ENCODE peak calls at places on chromosomes 7 and 10, in nine cellular contexts. S, W, K, D, N, U, E, J and L are unnamed samples.
A peak's percentile ranks its signal among the peaks of the same experiment; 100 is the strongest.

GRCh38 chr7:143216151-143216550 is 5.7 kb upstream of the TAS2R40 start:
- DNase-seq in S (peak; percentile 5), W (no peak), K (no peak), D (no peak), N (no peak), U (no peak), E (no peak), J (no peak), L (no peak)

GRCh38 chr10:118013078-118013568 is 33.6 kb downstream of the RAB11FIP2 start:
- DNase-seq in S (no peak), W (no peak), K (no peak), D (no peak), N (no peak), U (no peak), E (no peak), J (no peak), L (no peak)

GRCh38 chr10:121494296-121494695 is 103.9 kb downstream of the FGFR2 start:
- DNase-seq in S (no peak), W (no peak), K (no peak), D (no peak), N (no peak), U (no peak), E (no peak), J (no peak), L (no peak)

GRCh38 chr10:132422169-132422691 is 25.2 kb downstream of the PWWP2B start:
- DNase-seq in S (no peak), W (no peak), K (no peak), D (no peak), N (no peak), U (no peak), E (no peak), J (no peak), L (peak; percentile 86)

GRCh38 chr10:77784856-77785255 is 141.7 kb downstream of the DLG5 start:
- DNase-seq in S (peak; percentile 72), W (no peak), K (no peak), D (peak; percentile 5), N (peak; percentile 66), U (no peak), E (no peak), J (no peak), L (no peak)

GRCh38 chr7:75957021-75957736 is 37.2 kb downstream of the TMEM120A start:
- DNase-seq in S (no peak), W (no peak), K (peak; percentile 59), D (no peak), N (no peak), U (no peak), E (no peak), J (peak; percentile 94), L (no peak)

GRCh38 chr7:98556288-98556687 is 60.8 kb upstream of the NPTX2 start:
- DNase-seq in S (no peak), W (no peak), K (no peak), D (no peak), N (no peak), U (no peak), E (no peak), J (no peak), L (no peak)

GRCh38 chr7:35975851-35976454 is 175.1 kb downstream of the SEPTIN7 start:
- DNase-seq in S (peak; percentile 59), W (peak; percentile 85), K (peak; percentile 86), D (no peak), N (peak; percentile 35), U (no peak), E (no peak), J (peak; percentile 60), L (peak; percentile 92)

GRCh38 chr7:40057292-40057691 is 77.1 kb downstream of the MPLKIP start:
- DNase-seq in S (no peak), W (no peak), K (peak; percentile 17), D (no peak), N (no peak), U (no peak), E (no peak), J (no peak), L (no peak)

GRCh38 chr7:142407939-142408573 is 150.2 kb upstream of the PRSS58 start:
- DNase-seq in S (no peak), W (no peak), K (no peak), D (no peak), N (no peak), U (no peak), E (no peak), J (no peak), L (no peak)

GRCh38 chr10:100803481-100803880 is 58.1 kb downstream of the PAX2 start:
- DNase-seq in S (no peak), W (no peak), K (no peak), D (no peak), N (no peak), U (no peak), E (no peak), J (no peak), L (no peak)

GRCh38 chr10:92124020-92124419 is 166.9 kb downstream of the CPEB3 start:
- DNase-seq in S (no peak), W (no peak), K (peak; percentile 31), D (no peak), N (no peak), U (no peak), E (no peak), J (no peak), L (no peak)

GRCh38 chr10:87093461-87094372 is 926 bp downstream of the GLUD1 start:
- DNase-seq in S (no peak), W (peak; percentile 80), K (peak; percentile 58), D (peak; percentile 83), N (no peak), U (peak; percentile 22), E (peak; percentile 62), J (peak; percentile 31), L (peak; percentile 87)

GRCh38 chr10:129809841-129810240 is 154.2 kb downstream of the EBF3 start:
- DNase-seq in S (no peak), W (no peak), K (no peak), D (no peak), N (no peak), U (no peak), E (no peak), J (no peak), L (no peak)

DNA sequence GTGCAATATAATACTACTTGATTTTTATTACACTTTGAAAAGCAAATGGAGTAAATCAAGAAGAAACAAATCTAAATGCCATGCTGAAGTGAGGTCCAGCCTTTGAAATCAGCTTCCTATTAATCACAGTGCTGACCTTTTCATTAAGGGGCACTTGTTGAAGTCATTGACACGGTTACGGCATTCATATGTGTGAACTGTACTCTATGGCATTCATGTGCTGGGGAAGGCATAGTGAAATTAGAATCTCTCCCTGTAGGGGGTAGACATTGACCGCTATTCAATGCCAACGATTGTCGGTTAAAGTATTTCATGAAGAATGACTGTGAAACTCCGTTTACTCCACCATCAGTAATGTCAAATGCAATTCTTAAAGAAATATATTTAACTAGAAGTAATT is 296.1 kb upstream of the SEMA3A start:
- DNase-seq in S (no peak), W (no peak), K (peak; percentile 11), D (no peak), N (no peak), U (no peak), E (no peak), J (no peak), L (no peak)
- TF ChIP-seq CTCF in S (peak; percentile 31), W (no peak), K (peak; percentile 38), D (no peak), N (no peak), U (peak; percentile 26), E (no peak), J (no peak), L (no peak)

GRCh38 chr10:99551616-99552015 is 18.9 kb downstream of the NKX2-3 start:
- DNase-seq in S (no peak), W (no peak), K (no peak), D (no peak), N (no peak), U (no peak), E (no peak), J (no peak), L (no peak)

GRCh38 chr10:99551158-99551557 is 18.4 kb downstream of the NKX2-3 start:
- DNase-seq in S (peak; percentile 54), W (peak; percentile 37), K (no peak), D (peak; percentile 32), N (no peak), U (no peak), E (no peak), J (no peak), L (peak; percentile 28)

GRCh38 chr10:99544322-99544721 is 11.6 kb downstream of the NKX2-3 start:
- DNase-seq in S (no peak), W (no peak), K (no peak), D (no peak), N (no peak), U (no peak), E (no peak), J (no peak), L (no peak)

DNA sequence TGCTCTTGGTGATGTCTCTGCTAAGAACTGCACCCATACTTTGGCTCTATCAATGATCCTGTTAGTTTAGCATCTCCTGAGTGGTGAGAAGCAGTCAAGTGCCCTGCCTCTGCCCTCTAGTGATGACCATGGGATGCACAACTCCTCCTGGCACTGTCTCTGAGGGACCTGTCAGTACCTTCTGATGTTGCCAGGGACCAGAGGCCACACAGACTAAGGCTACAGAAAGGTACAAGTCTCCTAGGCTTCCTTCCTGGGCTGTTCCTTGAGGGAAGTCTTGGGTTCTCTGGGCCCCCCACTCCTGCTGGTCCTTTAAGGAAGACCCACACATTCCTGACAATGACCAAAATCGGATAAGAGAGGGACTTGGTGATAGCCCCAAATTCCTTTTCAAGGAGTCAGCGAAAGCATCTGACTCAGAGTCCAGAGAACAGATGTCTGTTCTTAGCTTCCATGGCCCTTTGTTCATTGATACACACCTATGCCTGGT is 15.3 kb downstream of the NKX2-3 start:
- DNase-seq in S (no peak), W (peak; percentile 42), K (no peak), D (no peak), N (no peak), U (no peak), E (no peak), J (no peak), L (peak; percentile 60)
- TF ChIP-seq CTCF in S (peak; percentile 49), W (peak; percentile 47), K (peak; percentile 24), D (no peak), N (peak; percentile 10), U (no peak), E (no peak), J (peak; percentile 36), L (peak; percentile 69)

GRCh38 chr7:15389073-15389472 is 172.7 kb downstream of the AGMO start:
- DNase-seq in S (no peak), W (no peak), K (no peak), D (no peak), N (no peak), U (no peak), E (no peak), J (no peak), L (no peak)
- TF ChIP-seq CTCF in S (no peak), W (no peak), K (no peak), D (no peak), N (peak; percentile 5), U (no peak), E (no peak), J (no peak), L (no peak)

DNA sequence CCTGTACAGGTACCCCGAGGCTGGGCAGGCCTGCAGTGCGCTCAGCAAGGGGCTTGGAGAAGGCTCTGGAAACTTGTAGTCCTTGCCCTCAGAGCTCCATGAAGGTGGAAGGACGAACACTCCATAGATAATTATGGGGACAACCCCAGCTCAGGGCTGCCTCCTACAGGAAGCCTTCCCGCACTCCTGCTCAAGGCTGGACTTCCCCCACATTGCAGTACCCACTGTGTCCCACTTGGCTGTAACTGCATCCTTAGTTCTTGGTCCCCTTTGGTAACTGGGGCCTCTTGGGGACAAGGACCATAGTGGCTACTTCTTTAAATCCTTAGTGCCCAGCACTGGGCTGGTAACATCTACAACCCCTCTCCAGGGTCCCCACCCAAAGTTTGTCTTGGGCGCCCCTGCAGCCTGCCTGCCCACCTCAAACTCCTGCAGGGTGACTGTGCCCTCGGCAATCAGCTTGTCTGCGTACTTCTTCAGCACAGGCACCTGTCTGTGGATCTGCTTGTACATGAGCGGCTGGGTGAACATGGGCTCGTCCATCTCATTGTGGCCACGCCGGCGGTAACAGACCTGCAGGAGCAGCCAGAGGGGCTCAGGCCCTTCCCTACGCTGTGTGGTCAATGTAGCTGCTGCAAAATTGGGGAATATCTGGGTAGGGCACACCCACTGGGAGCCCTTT is 17.1 kb downstream of the OGDHL start:
- DNase-seq in S (no peak), W (no peak), K (no peak), D (no peak), N (no peak), U (no peak), E (no peak), J (no peak), L (peak; percentile 34)
- TF ChIP-seq CTCF in S (no peak), W (no peak), K (no peak), D (no peak), N (no peak), U (no peak), E (no peak), J (no peak), L (no peak)